ENCODE peak calls at places on chromosomes 12 and 14, in nine cellular contexts. One of them, this sample, is unnamed.

GRCh38 chr12:42774238-42774637 is 184.7 kb upstream of the PRICKLE1 start:
- DNase-seq in hepatocyte: no peak
- DNase-seq in omental fat pad: no peak
- DNase-seq in suprapubic skin: no peak
- DNase-seq in vagina: no peak
- DNase-seq in AG09319: no peak
- DNase-seq in fibroblast of the aortic adventitia: no peak
- DNase-seq in AG09309: no peak
- DNase-seq in brain microvascular endothelial cell: no peak
- DNase-seq in this sample: no peak

GRCh38 chr12:10364839-10365681 is 24.8 kb downstream of the KLRK1 start:
- DNase-seq in fibroblast of the aortic adventitia: peak; percentile 86
- DNase-seq in omental fat pad: peak; percentile 30
- DNase-seq in vagina: no peak
- DNase-seq in hepatocyte: peak; percentile 89
- DNase-seq in AG09309: peak; percentile 44
- DNase-seq in brain microvascular endothelial cell: peak; percentile 80
- DNase-seq in AG09319: no peak
- DNase-seq in suprapubic skin: no peak
- DNase-seq in this sample: peak; percentile 42

GRCh38 chr12:88141425-88141773 is 489 bp downstream of the CEP290 start:
- DNase-seq in AG09309: no peak
- DNase-seq in brain microvascular endothelial cell: no peak
- DNase-seq in hepatocyte: no peak
- DNase-seq in omental fat pad: no peak
- DNase-seq in suprapubic skin: no peak
- DNase-seq in AG09319: no peak
- DNase-seq in vagina: no peak
- DNase-seq in fibroblast of the aortic adventitia: no peak
- DNase-seq in this sample: no peak

GRCh38 chr14:57382283-57382682 is 8.1 kb upstream of the NAA30 start:
- DNase-seq in fibroblast of the aortic adventitia: peak; percentile 77
- DNase-seq in hepatocyte: no peak
- DNase-seq in suprapubic skin: no peak
- DNase-seq in omental fat pad: no peak
- DNase-seq in AG09309: peak; percentile 61
- DNase-seq in AG09319: no peak
- DNase-seq in brain microvascular endothelial cell: peak; percentile 92
- DNase-seq in vagina: no peak
- DNase-seq in this sample: no peak

GRCh38 chr12:88309546-88309945 is 167.4 kb downstream of the TMTC3 start:
- DNase-seq in brain microvascular endothelial cell: peak; percentile 43
- DNase-seq in AG09319: no peak
- DNase-seq in suprapubic skin: no peak
- DNase-seq in AG09309: peak; percentile 55
- DNase-seq in vagina: no peak
- DNase-seq in hepatocyte: no peak
- DNase-seq in fibroblast of the aortic adventitia: peak; percentile 74
- DNase-seq in omental fat pad: no peak
- DNase-seq in this sample: no peak

GRCh38 chr14:102590667-102591099 is 1.8 kb upstream of the RCOR1 start:
- DNase-seq in hepatocyte: peak; percentile 67
- DNase-seq in AG09309: no peak
- DNase-seq in omental fat pad: no peak
- DNase-seq in fibroblast of the aortic adventitia: peak; percentile 46
- DNase-seq in vagina: peak; percentile 90
- DNase-seq in brain microvascular endothelial cell: no peak
- DNase-seq in suprapubic skin: no peak
- DNase-seq in AG09319: no peak
- DNase-seq in this sample: no peak

GRCh38 chr14:54438703-54439102 is 2.5 kb downstream of the CNIH1 start:
- DNase-seq in omental fat pad: no peak
- DNase-seq in brain microvascular endothelial cell: no peak
- DNase-seq in vagina: no peak
- DNase-seq in AG09319: no peak
- DNase-seq in suprapubic skin: no peak
- DNase-seq in fibroblast of the aortic adventitia: no peak
- DNase-seq in AG09309: no peak
- DNase-seq in hepatocyte: no peak
- DNase-seq in this sample: no peak

GRCh38 chr14:57390037-57390805 is at the start of gene NAA30:
- DNase-seq in AG09319: peak; percentile 78
- DNase-seq in omental fat pad: peak; percentile 67
- DNase-seq in AG09309: peak; percentile 70
- DNase-seq in vagina: peak; percentile 92
- DNase-seq in brain microvascular endothelial cell: peak; percentile 93
- DNase-seq in suprapubic skin: peak; percentile 94
- DNase-seq in hepatocyte: peak; percentile 95
- DNase-seq in fibroblast of the aortic adventitia: peak; percentile 92
- DNase-seq in this sample: peak; percentile 94

GRCh38 chr12:116661341-116661740 is 76.5 kb downstream of the SPRING1 start:
- DNase-seq in vagina: no peak
- DNase-seq in suprapubic skin: no peak
- DNase-seq in hepatocyte: no peak
- DNase-seq in omental fat pad: no peak
- DNase-seq in brain microvascular endothelial cell: no peak
- DNase-seq in AG09319: no peak
- DNase-seq in fibroblast of the aortic adventitia: no peak
- DNase-seq in AG09309: no peak
- DNase-seq in this sample: no peak

GRCh38 chr12:116666305-116666673 is 71.6 kb downstream of the SPRING1 start:
- DNase-seq in AG09309: no peak
- DNase-seq in suprapubic skin: no peak
- DNase-seq in fibroblast of the aortic adventitia: no peak
- DNase-seq in vagina: no peak
- DNase-seq in hepatocyte: no peak
- DNase-seq in AG09319: no peak
- DNase-seq in omental fat pad: no peak
- DNase-seq in brain microvascular endothelial cell: no peak
- DNase-seq in this sample: no peak

GRCh38 chr12:116659771-116660481 is 77.9 kb downstream of the SPRING1 start:
- DNase-seq in suprapubic skin: no peak
- DNase-seq in omental fat pad: no peak
- DNase-seq in AG09309: no peak
- DNase-seq in brain microvascular endothelial cell: peak; percentile 55
- DNase-seq in fibroblast of the aortic adventitia: peak; percentile 79
- DNase-seq in hepatocyte: no peak
- DNase-seq in AG09319: no peak
- DNase-seq in vagina: no peak
- DNase-seq in this sample: no peak

GRCh38 chr12:116665666-116666304 is 72.1 kb downstream of the SPRING1 start:
- DNase-seq in vagina: no peak
- DNase-seq in omental fat pad: no peak
- DNase-seq in AG09309: peak; percentile 25
- DNase-seq in fibroblast of the aortic adventitia: no peak
- DNase-seq in suprapubic skin: no peak
- DNase-seq in brain microvascular endothelial cell: no peak
- DNase-seq in hepatocyte: no peak
- DNase-seq in AG09319: no peak
- DNase-seq in this sample: no peak

GRCh38 chr12:116662612-116663144 is 75.2 kb downstream of the SPRING1 start:
- DNase-seq in hepatocyte: peak; percentile 49
- DNase-seq in vagina: no peak
- DNase-seq in AG09309: no peak
- DNase-seq in suprapubic skin: no peak
- DNase-seq in fibroblast of the aortic adventitia: no peak
- DNase-seq in brain microvascular endothelial cell: no peak
- DNase-seq in omental fat pad: no peak
- DNase-seq in AG09319: no peak
- DNase-seq in this sample: no peak
- TF ChIP-seq CTCF in hepatocyte: peak; percentile 20
- TF ChIP-seq CTCF in vagina: no peak
- TF ChIP-seq CTCF in AG09309: no peak
- TF ChIP-seq CTCF in suprapubic skin: no peak
- TF ChIP-seq CTCF in fibroblast of the aortic adventitia: no peak
- TF ChIP-seq CTCF in brain microvascular endothelial cell: peak; percentile 35
- TF ChIP-seq CTCF in omental fat pad: no peak
- TF ChIP-seq CTCF in AG09319: peak; percentile 12
- TF ChIP-seq CTCF in this sample: peak; percentile 3

GRCh38 chr12:48716168-48716492 is 377 bp downstream of the CCNT1 start:
- DNase-seq in AG09319: no peak
- DNase-seq in hepatocyte: no peak
- DNase-seq in fibroblast of the aortic adventitia: no peak
- DNase-seq in brain microvascular endothelial cell: no peak
- DNase-seq in vagina: no peak
- DNase-seq in suprapubic skin: no peak
- DNase-seq in AG09309: no peak
- DNase-seq in omental fat pad: no peak
- DNase-seq in this sample: no peak

GRCh38 chr12:48717252-48717695 is 767 bp upstream of the CCNT1 start:
- DNase-seq in brain microvascular endothelial cell: no peak
- DNase-seq in suprapubic skin: no peak
- DNase-seq in vagina: no peak
- DNase-seq in AG09309: no peak
- DNase-seq in hepatocyte: no peak
- DNase-seq in AG09319: no peak
- DNase-seq in omental fat pad: no peak
- DNase-seq in fibroblast of the aortic adventitia: peak; percentile 31
- DNase-seq in this sample: peak; percentile 47

GRCh38 chr12:48712209-48712608 is 4.3 kb downstream of the CCNT1 start:
- DNase-seq in omental fat pad: no peak
- DNase-seq in fibroblast of the aortic adventitia: no peak
- DNase-seq in AG09319: no peak
- DNase-seq in AG09309: no peak
- DNase-seq in hepatocyte: no peak
- DNase-seq in brain microvascular endothelial cell: no peak
- DNase-seq in suprapubic skin: no peak
- DNase-seq in vagina: no peak
- DNase-seq in this sample: no peak

DNA sequence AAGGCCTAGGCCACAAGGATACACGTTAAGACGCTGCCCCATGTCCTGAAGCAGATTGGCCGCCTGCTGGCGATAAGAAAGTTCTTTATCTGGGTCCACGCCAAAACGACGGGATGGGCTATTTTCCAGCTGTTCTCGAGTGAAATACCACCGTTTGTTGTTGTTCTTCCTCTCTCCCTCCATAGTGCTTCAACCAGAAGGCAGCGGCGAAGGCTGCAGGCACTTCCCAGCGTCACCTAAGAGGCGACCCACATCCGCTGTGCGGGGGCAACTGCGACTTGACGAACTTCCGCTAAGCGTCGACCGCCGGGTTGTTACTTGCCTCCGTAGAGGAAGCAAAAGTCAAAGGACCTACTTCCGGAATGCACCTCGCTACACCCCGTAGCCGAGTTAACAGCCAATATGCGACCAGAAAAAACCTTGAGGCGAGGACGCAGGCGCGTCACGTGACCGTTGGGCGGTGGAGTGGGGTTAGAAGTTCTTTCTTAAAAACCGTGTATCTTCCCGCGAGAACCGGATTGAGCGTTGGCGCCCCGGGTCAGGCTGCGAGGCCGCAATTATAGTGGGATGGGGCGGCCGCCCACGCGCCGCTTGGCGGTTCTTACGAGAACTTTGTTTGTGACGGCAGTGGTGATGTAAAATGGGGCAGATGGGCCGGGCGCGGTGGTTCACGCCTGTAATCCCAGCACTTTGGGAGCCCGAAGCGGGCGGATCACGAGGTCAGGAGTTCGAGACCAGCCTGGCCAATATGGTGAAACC is at the start of gene CCNT1:
- DNase-seq in brain microvascular endothelial cell: peak; percentile 100
- DNase-seq in AG09309: peak; percentile 100
- DNase-seq in vagina: peak; percentile 100
- DNase-seq in omental fat pad: peak; percentile 96
- DNase-seq in suprapubic skin: peak; percentile 100
- DNase-seq in fibroblast of the aortic adventitia: peak; percentile 100
- DNase-seq in AG09319: peak; percentile 100
- DNase-seq in hepatocyte: peak; percentile 100
- DNase-seq in this sample: peak; percentile 99
- TF ChIP-seq CTCF in brain microvascular endothelial cell: peak; percentile 41
- TF ChIP-seq CTCF in AG09309: peak; percentile 16
- TF ChIP-seq CTCF in vagina: peak; percentile 40
- TF ChIP-seq CTCF in omental fat pad: no peak
- TF ChIP-seq CTCF in suprapubic skin: peak; percentile 25
- TF ChIP-seq CTCF in fibroblast of the aortic adventitia: peak; percentile 48
- TF ChIP-seq CTCF in AG09319: peak; percentile 12
- TF ChIP-seq CTCF in hepatocyte: peak; percentile 14
- TF ChIP-seq CTCF in this sample: no peak

GRCh38 chr14:91482278-91483023 is 27.7 kb downstream of the PPP4R3A start:
- DNase-seq in hepatocyte: no peak
- DNase-seq in suprapubic skin: no peak
- DNase-seq in AG09319: no peak
- DNase-seq in brain microvascular endothelial cell: peak; percentile 18
- DNase-seq in fibroblast of the aortic adventitia: peak; percentile 76
- DNase-seq in omental fat pad: no peak
- DNase-seq in AG09309: peak; percentile 10
- DNase-seq in vagina: no peak
- DNase-seq in this sample: no peak

GRCh38 chr14:91484744-91485143 is 25.4 kb downstream of the PPP4R3A start:
- DNase-seq in hepatocyte: no peak
- DNase-seq in brain microvascular endothelial cell: no peak
- DNase-seq in vagina: no peak
- DNase-seq in omental fat pad: no peak
- DNase-seq in AG09319: no peak
- DNase-seq in AG09309: no peak
- DNase-seq in suprapubic skin: no peak
- DNase-seq in fibroblast of the aortic adventitia: no peak
- DNase-seq in this sample: no peak

DNA sequence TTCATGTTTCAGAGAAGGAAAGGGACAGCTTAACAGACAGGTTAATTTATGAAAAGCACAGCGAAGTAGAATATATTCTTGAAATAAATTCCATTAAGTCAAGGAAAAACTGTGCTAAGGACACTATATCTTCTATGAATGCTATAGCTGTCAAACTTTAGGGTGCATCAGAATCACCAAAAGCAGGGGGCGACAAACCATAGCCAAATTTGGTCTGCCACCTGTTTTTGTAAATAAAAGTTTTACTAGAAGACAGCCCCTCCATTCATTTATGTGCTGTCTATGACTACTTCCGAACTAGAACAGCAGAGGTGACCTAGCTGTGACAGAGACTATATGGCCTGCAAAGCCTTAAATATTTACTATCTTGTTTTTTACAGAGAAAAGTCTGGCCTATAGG is 25.9 kb downstream of the PPP4R3A start:
- DNase-seq in brain microvascular endothelial cell: no peak
- DNase-seq in vagina: no peak
- DNase-seq in AG09319: no peak
- DNase-seq in AG09309: no peak
- DNase-seq in suprapubic skin: no peak
- DNase-seq in omental fat pad: no peak
- DNase-seq in fibroblast of the aortic adventitia: no peak
- DNase-seq in hepatocyte: no peak
- DNase-seq in this sample: no peak
- TF ChIP-seq CTCF in brain microvascular endothelial cell: peak; percentile 20
- TF ChIP-seq CTCF in vagina: no peak
- TF ChIP-seq CTCF in AG09319: no peak
- TF ChIP-seq CTCF in AG09309: no peak
- TF ChIP-seq CTCF in suprapubic skin: no peak
- TF ChIP-seq CTCF in omental fat pad: no peak
- TF ChIP-seq CTCF in fibroblast of the aortic adventitia: no peak
- TF ChIP-seq CTCF in hepatocyte: no peak
- TF ChIP-seq CTCF in this sample: no peak

GRCh38 chr14:101276309-101277091 is 284.8 kb upstream of the DIO3 start:
- DNase-seq in AG09309: no peak
- DNase-seq in suprapubic skin: no peak
- DNase-seq in brain microvascular endothelial cell: no peak
- DNase-seq in hepatocyte: no peak
- DNase-seq in AG09319: no peak
- DNase-seq in omental fat pad: no peak
- DNase-seq in vagina: no peak
- DNase-seq in fibroblast of the aortic adventitia: no peak
- DNase-seq in this sample: no peak

GRCh38 chr14:101286271-101287018 is 274.9 kb upstream of the DIO3 start:
- DNase-seq in omental fat pad: no peak
- DNase-seq in suprapubic skin: no peak
- DNase-seq in AG09319: no peak
- DNase-seq in AG09309: no peak
- DNase-seq in hepatocyte: peak; percentile 35
- DNase-seq in fibroblast of the aortic adventitia: no peak
- DNase-seq in brain microvascular endothelial cell: no peak
- DNase-seq in vagina: no peak
- DNase-seq in this sample: no peak

GRCh38 chr14:101284711-101285110 is 276.6 kb upstream of the DIO3 start:
- DNase-seq in suprapubic skin: no peak
- DNase-seq in hepatocyte: no peak
- DNase-seq in AG09319: no peak
- DNase-seq in brain microvascular endothelial cell: no peak
- DNase-seq in vagina: no peak
- DNase-seq in fibroblast of the aortic adventitia: no peak
- DNase-seq in omental fat pad: no peak
- DNase-seq in AG09309: no peak
- DNase-seq in this sample: no peak

GRCh38 chr14:101282418-101282817 is 278.9 kb upstream of the DIO3 start:
- DNase-seq in omental fat pad: no peak
- DNase-seq in suprapubic skin: no peak
- DNase-seq in fibroblast of the aortic adventitia: no peak
- DNase-seq in AG09319: no peak
- DNase-seq in vagina: no peak
- DNase-seq in AG09309: no peak
- DNase-seq in hepatocyte: no peak
- DNase-seq in brain microvascular endothelial cell: no peak
- DNase-seq in this sample: no peak
- TF ChIP-seq CTCF in omental fat pad: no peak
- TF ChIP-seq CTCF in suprapubic skin: no peak
- TF ChIP-seq CTCF in fibroblast of the aortic adventitia: no peak
- TF ChIP-seq CTCF in AG09319: no peak
- TF ChIP-seq CTCF in vagina: no peak
- TF ChIP-seq CTCF in AG09309: no peak
- TF ChIP-seq CTCF in hepatocyte: no peak
- TF ChIP-seq CTCF in brain microvascular endothelial cell: no peak
- TF ChIP-seq CTCF in this sample: no peak